ENCODE peak calls at places on chromosome 6, in nine cellular contexts. One of them, this sample, is unnamed.
A peak's percentile ranks its signal among the peaks of the same experiment; 100 is the strongest.

GRCh38 chr6:163985040-163985439 is 570.5 kb downstream of the QKI start:
- DNase-seq in stomach: no peak
- DNase-seq in left ventricle myocardium inferior: no peak
- DNase-seq in psoas muscle: no peak
- DNase-seq in DND-41: no peak
- DNase-seq in adrenal gland: no peak
- DNase-seq in Panc1: no peak
- DNase-seq in OCI-LY7: no peak
- DNase-seq in prostate gland: no peak
- DNase-seq in this sample: no peak

GRCh38 chr6:134683783-134684765 is 265.8 kb downstream of the ALDH8A1 start:
- DNase-seq in psoas muscle: no peak
- DNase-seq in Panc1: no peak
- DNase-seq in left ventricle myocardium inferior: no peak
- DNase-seq in DND-41: no peak
- DNase-seq in adrenal gland: no peak
- DNase-seq in stomach: no peak
- DNase-seq in prostate gland: no peak
- DNase-seq in OCI-LY7: no peak
- DNase-seq in this sample: no peak

GRCh38 chr6:152680879-152681517 is 16.7 kb upstream of the MYCT1 start:
- DNase-seq in psoas muscle: no peak
- DNase-seq in DND-41: no peak
- DNase-seq in stomach: no peak
- DNase-seq in prostate gland: no peak
- DNase-seq in Panc1: no peak
- DNase-seq in left ventricle myocardium inferior: no peak
- DNase-seq in adrenal gland: no peak
- DNase-seq in OCI-LY7: no peak
- DNase-seq in this sample: no peak

GRCh38 chr6:53712078-53712477 is 46.5 kb upstream of the KLHL31 start:
- DNase-seq in DND-41: no peak
- DNase-seq in psoas muscle: no peak
- DNase-seq in OCI-LY7: no peak
- DNase-seq in left ventricle myocardium inferior: no peak
- DNase-seq in Panc1: no peak
- DNase-seq in adrenal gland: no peak
- DNase-seq in prostate gland: no peak
- DNase-seq in stomach: no peak
- DNase-seq in this sample: no peak

GRCh38 chr6:145349950-145350510 is 385.3 kb downstream of the EPM2A start:
- DNase-seq in adrenal gland: no peak
- DNase-seq in prostate gland: no peak
- DNase-seq in OCI-LY7: peak; percentile 12
- DNase-seq in DND-41: no peak
- DNase-seq in psoas muscle: no peak
- DNase-seq in stomach: no peak
- DNase-seq in Panc1: no peak
- DNase-seq in left ventricle myocardium inferior: no peak
- DNase-seq in this sample: no peak

GRCh38 chr6:121437861-121438651 is 2.6 kb downstream of the GJA1 start:
- DNase-seq in psoas muscle: no peak
- DNase-seq in left ventricle myocardium inferior: peak; percentile 28
- DNase-seq in DND-41: no peak
- DNase-seq in prostate gland: peak; percentile 51
- DNase-seq in OCI-LY7: no peak
- DNase-seq in stomach: no peak
- DNase-seq in adrenal gland: no peak
- DNase-seq in Panc1: no peak
- DNase-seq in this sample: no peak

GRCh38 chr6:6582111-6582510 is 6.4 kb upstream of the LY86 start:
- DNase-seq in DND-41: no peak
- DNase-seq in psoas muscle: no peak
- DNase-seq in stomach: no peak
- DNase-seq in prostate gland: no peak
- DNase-seq in adrenal gland: no peak
- DNase-seq in left ventricle myocardium inferior: no peak
- DNase-seq in Panc1: no peak
- DNase-seq in OCI-LY7: no peak
- DNase-seq in this sample: no peak

GRCh38 chr6:158503222-158503621 is 56.7 kb upstream of the TMEM181 start:
- DNase-seq in adrenal gland: no peak
- DNase-seq in stomach: no peak
- DNase-seq in OCI-LY7: no peak
- DNase-seq in DND-41: no peak
- DNase-seq in left ventricle myocardium inferior: no peak
- DNase-seq in Panc1: no peak
- DNase-seq in prostate gland: no peak
- DNase-seq in psoas muscle: no peak
- DNase-seq in this sample: no peak

GRCh38 chr6:163170294-163170883 is 244.1 kb upstream of the QKI start:
- DNase-seq in psoas muscle: no peak
- DNase-seq in adrenal gland: no peak
- DNase-seq in left ventricle myocardium inferior: no peak
- DNase-seq in OCI-LY7: peak; percentile 49
- DNase-seq in DND-41: peak; percentile 20
- DNase-seq in stomach: no peak
- DNase-seq in Panc1: peak; percentile 7
- DNase-seq in prostate gland: no peak
- DNase-seq in this sample: no peak

GRCh38 chr6:98657764-98658163 is 176.6 kb upstream of the POU3F2 start:
- DNase-seq in prostate gland: no peak
- DNase-seq in stomach: no peak
- DNase-seq in OCI-LY7: peak; percentile 21
- DNase-seq in psoas muscle: no peak
- DNase-seq in left ventricle myocardium inferior: no peak
- DNase-seq in adrenal gland: no peak
- DNase-seq in Panc1: no peak
- DNase-seq in DND-41: peak; percentile 57
- DNase-seq in this sample: peak; percentile 45

GRCh38 chr6:106476326-106477105 is 116.0 kb downstream of the CRYBG1 start:
- DNase-seq in psoas muscle: no peak
- DNase-seq in Panc1: no peak
- DNase-seq in DND-41: no peak
- DNase-seq in prostate gland: no peak
- DNase-seq in adrenal gland: no peak
- DNase-seq in left ventricle myocardium inferior: no peak
- DNase-seq in OCI-LY7: no peak
- DNase-seq in stomach: no peak
- DNase-seq in this sample: no peak

GRCh38 chr6:2659882-2660281 is 90.8 kb downstream of the MYLK4 start:
- DNase-seq in prostate gland: no peak
- DNase-seq in adrenal gland: no peak
- DNase-seq in stomach: no peak
- DNase-seq in Panc1: peak; percentile 22
- DNase-seq in psoas muscle: no peak
- DNase-seq in OCI-LY7: no peak
- DNase-seq in left ventricle myocardium inferior: no peak
- DNase-seq in DND-41: no peak
- DNase-seq in this sample: no peak

GRCh38 chr6:112311950-112312547 is 35.1 kb upstream of the RFPL4B start:
- DNase-seq in OCI-LY7: peak; percentile 4
- DNase-seq in Panc1: peak; percentile 25
- DNase-seq in adrenal gland: no peak
- DNase-seq in DND-41: no peak
- DNase-seq in psoas muscle: no peak
- DNase-seq in left ventricle myocardium inferior: no peak
- DNase-seq in prostate gland: no peak
- DNase-seq in stomach: no peak
- DNase-seq in this sample: no peak

GRCh38 chr6:90336591-90336990 is 39.9 kb upstream of the BACH2 start:
- DNase-seq in Panc1: no peak
- DNase-seq in psoas muscle: no peak
- DNase-seq in stomach: no peak
- DNase-seq in left ventricle myocardium inferior: no peak
- DNase-seq in prostate gland: no peak
- DNase-seq in adrenal gland: no peak
- DNase-seq in OCI-LY7: no peak
- DNase-seq in DND-41: no peak
- DNase-seq in this sample: no peak

GRCh38 chr6:170405311-170405975 is 98.9 kb downstream of the FAM120B start:
- DNase-seq in left ventricle myocardium inferior: no peak
- DNase-seq in adrenal gland: no peak
- DNase-seq in OCI-LY7: no peak
- DNase-seq in DND-41: no peak
- DNase-seq in Panc1: no peak
- DNase-seq in prostate gland: no peak
- DNase-seq in psoas muscle: no peak
- DNase-seq in stomach: no peak
- DNase-seq in this sample: no peak

GRCh38 chr6:142867988-142868818 is 76.8 kb downstream of the HIVEP2 start:
- DNase-seq in adrenal gland: no peak
- DNase-seq in Panc1: no peak
- DNase-seq in prostate gland: no peak
- DNase-seq in psoas muscle: no peak
- DNase-seq in OCI-LY7: no peak
- DNase-seq in left ventricle myocardium inferior: no peak
- DNase-seq in stomach: no peak
- DNase-seq in DND-41: no peak
- DNase-seq in this sample: no peak

GRCh38 chr6:127486934-127487333 is 27.7 kb upstream of the KIAA0408 start:
- DNase-seq in stomach: no peak
- DNase-seq in left ventricle myocardium inferior: no peak
- DNase-seq in adrenal gland: no peak
- DNase-seq in Panc1: no peak
- DNase-seq in psoas muscle: no peak
- DNase-seq in prostate gland: no peak
- DNase-seq in OCI-LY7: no peak
- DNase-seq in DND-41: no peak
- DNase-seq in this sample: no peak
- TF ChIP-seq CTCF in stomach: no peak
- TF ChIP-seq CTCF in left ventricle myocardium inferior: no peak
- TF ChIP-seq CTCF in adrenal gland: no peak
- TF ChIP-seq CTCF in Panc1: no peak
- TF ChIP-seq CTCF in psoas muscle: no peak
- TF ChIP-seq CTCF in prostate gland: no peak
- TF ChIP-seq CTCF in OCI-LY7: no peak
- TF ChIP-seq CTCF in DND-41: no peak
- TF ChIP-seq CTCF in this sample: no peak

DNA sequence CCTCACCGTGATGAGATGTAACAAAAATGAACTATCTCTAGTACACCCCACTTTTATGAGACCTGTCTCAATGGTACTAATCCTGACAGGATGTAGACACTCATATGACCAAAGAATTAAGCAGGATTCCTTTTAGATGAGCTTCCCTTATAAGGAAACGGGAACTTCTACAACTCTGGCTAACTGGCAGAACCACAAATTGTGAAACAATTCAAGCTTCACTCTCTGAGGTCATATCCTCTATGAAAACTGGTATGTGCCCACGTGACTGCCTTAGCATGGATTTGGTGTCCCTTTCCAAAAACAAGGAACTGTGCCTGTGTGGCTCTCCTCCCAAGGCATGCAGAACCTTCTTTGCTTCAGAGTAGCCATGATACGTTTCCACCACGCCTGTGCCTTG is 14.1 kb upstream of the CPNE5 start:
- DNase-seq in left ventricle myocardium inferior: no peak
- DNase-seq in OCI-LY7: no peak
- DNase-seq in adrenal gland: peak; percentile 73
- DNase-seq in prostate gland: peak; percentile 50
- DNase-seq in Panc1: no peak
- DNase-seq in stomach: no peak
- DNase-seq in DND-41: no peak
- DNase-seq in psoas muscle: no peak
- DNase-seq in this sample: no peak
- H3K36me3 ChIP-seq in left ventricle myocardium inferior: peaks cover 13% of the 10 kb centered on the region
- H3K36me3 ChIP-seq in OCI-LY7: peaks cover 74% of the 10 kb centered on the region
- H3K36me3 ChIP-seq in adrenal gland: no peaks in the 10 kb centered on the region
- H3K36me3 ChIP-seq in prostate gland: no peaks in the 10 kb centered on the region
- H3K36me3 ChIP-seq in Panc1: peaks cover 11% of the 10 kb centered on the region
- H3K36me3 ChIP-seq in stomach: peaks cover 24% of the 10 kb centered on the region
- H3K36me3 ChIP-seq in DND-41: peaks cover 69% of the 10 kb centered on the region
- H3K36me3 ChIP-seq in psoas muscle: no peaks in the 10 kb centered on the region
- H3K36me3 ChIP-seq in this sample: peaks cover 19% of the 10 kb centered on the region

DNA sequence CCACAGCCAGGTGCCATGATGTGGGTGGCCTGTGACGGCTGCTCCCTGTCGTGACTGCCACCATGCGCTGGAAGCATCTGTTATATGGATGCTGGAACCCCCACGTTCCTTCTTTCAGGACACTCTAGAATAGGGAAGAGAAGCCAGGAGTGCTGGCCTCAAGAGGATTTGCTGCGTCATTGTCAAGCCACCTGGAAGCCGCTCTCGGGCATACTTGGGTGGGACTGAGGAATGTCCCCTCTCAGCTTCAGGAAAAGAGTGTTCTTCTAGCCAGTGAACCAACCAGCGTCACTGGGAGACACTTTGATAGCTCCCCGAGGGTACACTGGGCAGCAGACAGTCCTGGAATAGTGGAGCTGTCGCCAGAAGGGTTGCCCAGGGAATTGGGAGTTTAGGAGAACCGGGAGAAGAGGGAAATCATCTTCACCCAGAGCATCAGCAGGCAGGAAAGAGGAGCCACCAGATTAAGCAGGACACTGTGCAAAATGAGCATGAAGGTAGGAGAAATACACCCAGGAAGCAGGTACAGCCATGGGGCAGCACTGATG is 130.8 kb upstream of the SASH1 start:
- DNase-seq in adrenal gland: no peak
- DNase-seq in DND-41: no peak
- DNase-seq in Panc1: no peak
- DNase-seq in psoas muscle: no peak
- DNase-seq in prostate gland: no peak
- DNase-seq in left ventricle myocardium inferior: no peak
- DNase-seq in OCI-LY7: no peak
- DNase-seq in stomach: no peak
- DNase-seq in this sample: no peak
- H3K4me1 ChIP-seq in adrenal gland: no peaks in the 10 kb centered on the region
- H3K4me1 ChIP-seq in DND-41: no peaks in the 10 kb centered on the region
- H3K4me1 ChIP-seq in Panc1: no peaks in the 10 kb centered on the region
- H3K4me1 ChIP-seq in psoas muscle: no peaks in the 10 kb centered on the region
- H3K4me1 ChIP-seq in prostate gland: no peaks in the 10 kb centered on the region
- H3K4me1 ChIP-seq in left ventricle myocardium inferior: no peaks in the 10 kb centered on the region
- H3K4me1 ChIP-seq in OCI-LY7: no peaks in the 10 kb centered on the region
- H3K4me1 ChIP-seq in stomach: no peaks in the 10 kb centered on the region
- H3K4me1 ChIP-seq in this sample: no peaks in the 10 kb centered on the region

GRCh38 chr6:72524011-72524645 is 97.7 kb upstream of the KCNQ5 start:
- DNase-seq in prostate gland: no peak
- DNase-seq in OCI-LY7: no peak
- DNase-seq in Panc1: no peak
- DNase-seq in left ventricle myocardium inferior: no peak
- DNase-seq in stomach: no peak
- DNase-seq in adrenal gland: no peak
- DNase-seq in DND-41: no peak
- DNase-seq in psoas muscle: no peak
- DNase-seq in this sample: no peak

GRCh38 chr6:72521684-72522083 is 100.2 kb upstream of the KCNQ5 start:
- DNase-seq in left ventricle myocardium inferior: no peak
- DNase-seq in OCI-LY7: no peak
- DNase-seq in Panc1: no peak
- DNase-seq in adrenal gland: no peak
- DNase-seq in psoas muscle: no peak
- DNase-seq in prostate gland: no peak
- DNase-seq in stomach: no peak
- DNase-seq in DND-41: no peak
- DNase-seq in this sample: no peak

GRCh38 chr6:72519871-72520270 is 102.0 kb upstream of the KCNQ5 start:
- DNase-seq in left ventricle myocardium inferior: no peak
- DNase-seq in DND-41: no peak
- DNase-seq in prostate gland: no peak
- DNase-seq in stomach: no peak
- DNase-seq in psoas muscle: no peak
- DNase-seq in adrenal gland: no peak
- DNase-seq in Panc1: no peak
- DNase-seq in OCI-LY7: no peak
- DNase-seq in this sample: no peak

GRCh38 chr6:72525821-72526550 is 95.9 kb upstream of the KCNQ5 start:
- DNase-seq in left ventricle myocardium inferior: no peak
- DNase-seq in psoas muscle: no peak
- DNase-seq in OCI-LY7: no peak
- DNase-seq in adrenal gland: no peak
- DNase-seq in stomach: no peak
- DNase-seq in Panc1: no peak
- DNase-seq in prostate gland: no peak
- DNase-seq in DND-41: no peak
- DNase-seq in this sample: no peak

GRCh38 chr6:72522735-72523141 is 99.1 kb upstream of the KCNQ5 start:
- DNase-seq in adrenal gland: no peak
- DNase-seq in stomach: no peak
- DNase-seq in Panc1: no peak
- DNase-seq in OCI-LY7: peak; percentile 42
- DNase-seq in psoas muscle: no peak
- DNase-seq in prostate gland: no peak
- DNase-seq in DND-41: peak; percentile 18
- DNase-seq in left ventricle myocardium inferior: no peak
- DNase-seq in this sample: no peak
- TF ChIP-seq CTCF in adrenal gland: no peak
- TF ChIP-seq CTCF in stomach: no peak
- TF ChIP-seq CTCF in Panc1: peak; percentile 32
- TF ChIP-seq CTCF in OCI-LY7: peak; percentile 69
- TF ChIP-seq CTCF in psoas muscle: no peak
- TF ChIP-seq CTCF in prostate gland: no peak
- TF ChIP-seq CTCF in DND-41: peak; percentile 49
- TF ChIP-seq CTCF in left ventricle myocardium inferior: no peak
- TF ChIP-seq CTCF in this sample: no peak

This sample was measured in lower lobe of right lung.